ENCODE peak calls at places on chromosomes 2 and 18, in five cellular contexts. B is lower leg skin, U is PC-3, Q is lower lobe of right lung, Y is psoas muscle. D is an unnamed sample.

GRCh38 chr18:5970032-5970431 is 74.7 kb upstream of the TMEM200C start:
- DNase-seq in B (no peak), U (no peak), Q (no peak), Y (no peak), D (no peak)

GRCh38 chr2:227509824-227510619 is 38.1 kb downstream of the AGFG1 start:
- DNase-seq in B (no peak), U (peak), Q (no peak), Y (no peak), D (no peak)

GRCh38 chr2:163401481-163401880 is 334.3 kb downstream of the FIGN start:
- DNase-seq in B (peak), U (peak), Q (no peak), Y (peak), D (peak)

GRCh38 chr2:108449410-108450200 is 599 bp downstream of the GCC2 start:
- DNase-seq in B (no peak), U (peak), Q (no peak), Y (no peak), D (no peak)

GRCh38 chr2:96374211-96374951 is 38.8 kb downstream of the NCAPH start:
- DNase-seq in B (no peak), U (peak), Q (no peak), Y (no peak), D (no peak)

GRCh38 chr2:82641781-82642180 is 1817.3 kb downstream of the SUCLG1 start:
- DNase-seq in B (no peak), U (no peak), Q (no peak), Y (no peak), D (no peak)

GRCh38 chr18:35506024-35506712 is 8.4 kb upstream of the INO80C start:
- DNase-seq in B (no peak), U (no peak), Q (no peak), Y (no peak), D (no peak)

GRCh38 chr2:238908960-238909951 is 61.4 kb downstream of the TWIST2 start:
- DNase-seq in B (peak), U (no peak), Q (no peak), Y (peak), D (no peak)

GRCh38 chr2:241764272-241765241 is 12.1 kb upstream of the GAL3ST2 start:
- DNase-seq in B (no peak), U (no peak), Q (no peak), Y (no peak), D (no peak)

GRCh38 chr2:146239392-146240135 is 1605.3 kb upstream of the ACVR2A start:
- DNase-seq in B (no peak), U (no peak), Q (no peak), Y (no peak), D (peak)

GRCh38 chr2:19899853-19900525 is 1.8 kb downstream of the TTC32 start:
- DNase-seq in B (no peak), U (peak), Q (no peak), Y (no peak), D (no peak)

GRCh38 chr2:172962824-172963223 is 112.8 kb upstream of the MAP3K20 start:
- DNase-seq in B (no peak), U (peak), Q (no peak), Y (no peak), D (no peak)

GRCh38 chr2:159185401-159186130 is 100.9 kb downstream of the WDSUB1 start:
- DNase-seq in B (no peak), U (peak), Q (no peak), Y (no peak), D (no peak)

GRCh38 chr2:184463102-184463865 is 135.0 kb upstream of the ZNF804A start:
- DNase-seq in B (no peak), U (no peak), Q (no peak), Y (no peak), D (no peak)

GRCh38 chr2:238330391-238330790 is 10.1 kb downstream of the TRAF3IP1 start:
- DNase-seq in B (no peak), U (no peak), Q (no peak), Y (no peak), D (no peak)

GRCh38 chr2:205708231-205708631 is 25.9 kb downstream of the NRP2 start:
- DNase-seq in B (no peak), U (no peak), Q (no peak), Y (no peak), D (no peak)

GRCh38 chr2:176542456-176542855 is 273.2 kb downstream of the MTX2 start:
- DNase-seq in B (no peak), U (no peak), Q (no peak), Y (no peak), D (no peak)

GRCh38 chr2:159539701-159540100 is 76.6 kb downstream of the BAZ2B start:
- DNase-seq in B (no peak), U (no peak), Q (no peak), Y (no peak), D (no peak)

GRCh38 chr2:96962567-96963203 is 23.7 kb downstream of the FAM178B start:
- DNase-seq in B (no peak), U (no peak), Q (no peak), Y (no peak), D (no peak)

GRCh38 chr2:19140463-19141208 is 217.8 kb downstream of the OSR1 start:
- DNase-seq in B (no peak), U (peak), Q (peak), Y (no peak), D (peak)

GRCh38 chr2:150627526-150627925 is 140.1 kb upstream of the RND3 start:
- DNase-seq in B (no peak), U (no peak), Q (no peak), Y (no peak), D (no peak)

GRCh38 chr18:55515946-55516710 is 71.9 kb downstream of the TCF4 start:
- DNase-seq in B (no peak), U (peak), Q (no peak), Y (no peak), D (no peak)

GRCh38 chr2:169366066-169366465 is 3.7 kb upstream of the LRP2 start:
- DNase-seq in B (no peak), U (peak), Q (no peak), Y (no peak), D (no peak)

GRCh38 chr2:6835467-6835866 is 30.2 kb downstream of the CMPK2 start:
- DNase-seq in B (no peak), U (no peak), Q (no peak), Y (no peak), D (no peak)

GRCh38 chr2:27651056-27651455 is 12.4 kb downstream of the SUPT7L start:
- DNase-seq in B (no peak), U (no peak), Q (no peak), Y (no peak), D (no peak)

GRCh38 chr18:63141777-63142176 is 177.8 kb downstream of the BCL2 start:
- DNase-seq in B (no peak), U (no peak), Q (no peak), Y (no peak), D (no peak)

GRCh38 chr2:38106420-38107182 is 30.6 kb upstream of the CYP1B1 start:
- DNase-seq in B (no peak), U (peak), Q (no peak), Y (no peak), D (peak)

GRCh38 chr2:174778479-174778962 is 14.2 kb upstream of the CHRNA1 start:
- DNase-seq in B (peak), U (peak), Q (peak), Y (peak), D (peak)

GRCh38 chr2:36266536-36267121 is 88.9 kb upstream of the CRIM1 start:
- DNase-seq in B (no peak), U (no peak), Q (no peak), Y (no peak), D (no peak)

GRCh38 chr2:159045545-159046454 is 77.4 kb downstream of the TANC1 start:
- DNase-seq in B (no peak), U (peak), Q (no peak), Y (no peak), D (no peak)

GRCh38 chr2:229689307-229689839 is 25.0 kb downstream of the DNER start:
- DNase-seq in B (no peak), U (no peak), Q (no peak), Y (no peak), D (no peak)

GRCh38 chr2:44167311-44167907 is 1.3 kb upstream of the PPM1B start:
- DNase-seq in B (no peak), U (no peak), Q (no peak), Y (no peak), D (no peak)

DNA sequence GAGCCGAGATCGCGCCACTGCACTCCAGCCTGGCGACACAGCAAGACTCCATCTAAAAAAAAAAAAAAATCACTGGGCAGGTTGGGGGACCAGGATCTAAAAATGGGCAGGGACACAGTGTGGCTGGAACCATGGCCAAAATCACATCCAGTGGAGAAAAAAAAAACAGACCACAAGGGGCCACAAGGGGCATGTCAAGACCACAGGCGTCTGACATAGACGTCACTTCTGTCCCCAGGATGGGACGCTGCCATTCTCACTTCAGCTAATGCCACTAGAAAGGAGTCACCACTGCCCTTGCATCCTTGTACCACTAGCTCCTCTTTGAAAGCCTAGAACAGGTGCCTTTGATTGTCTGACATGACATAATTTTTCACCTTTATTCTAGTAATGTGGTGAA is 2.5 kb upstream of the POMC start:
- DNase-seq in B (no peak), U (no peak), Q (no peak), Y (no peak), D (no peak)
- TF ChIP-seq CTCF in B (no peak), U (no peak), Q (no peak), Y (no peak), D (no peak)

GRCh38 chr2:224931956-224932355 is 110.3 kb downstream of the DOCK10 start:
- DNase-seq in B (no peak), U (no peak), Q (no peak), Y (no peak), D (no peak)
- H3K4me3 ChIP-seq in B (no peak), U (no peak), Q (no peak), Y (no peak), D (no peak)

DNA sequence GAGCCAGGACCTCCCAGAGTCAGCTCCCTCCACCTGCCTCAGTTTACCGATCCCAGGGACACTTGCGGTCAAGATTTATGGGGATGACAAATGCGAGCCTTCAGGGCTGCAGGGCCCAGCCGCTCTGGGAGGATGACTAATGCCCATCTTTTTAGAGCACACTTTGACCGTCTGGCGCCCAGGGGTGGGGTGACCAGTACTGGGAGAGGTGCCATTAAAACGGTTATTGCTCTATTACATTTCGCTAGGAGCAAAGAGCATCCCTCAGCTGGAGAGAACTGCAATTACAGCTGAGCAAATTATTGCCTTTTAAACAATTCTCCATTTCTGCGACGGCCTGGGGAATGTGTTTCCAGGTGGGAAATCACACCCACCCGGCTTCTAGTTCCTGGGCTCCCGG is 42.6 kb upstream of the HPCAL1 start:
- DNase-seq in B (no peak), U (peak), Q (peak), Y (no peak), D (no peak)
- TF ChIP-seq CTCF in B (no peak), U (peak), Q (no peak), Y (no peak), D (no peak)

GRCh38 chr18:67417864-67418523 is 98.5 kb downstream of the DSEL start:
- DNase-seq in B (no peak), U (peak), Q (no peak), Y (no peak), D (no peak)
- H3K4me3 ChIP-seq in B (no peak), U (peak), Q (peak), Y (no peak), D (peak)

GRCh38 chr2:111923271-111923670 is 24.9 kb downstream of the MERTK start:
- DNase-seq in B (no peak), U (no peak), Q (no peak), Y (no peak), D (no peak)

GRCh38 chr2:111924617-111925107 is 26.3 kb downstream of the MERTK start:
- DNase-seq in B (no peak), U (peak), Q (no peak), Y (no peak), D (no peak)

GRCh38 chr2:111918383-111918806 is 20.0 kb downstream of the MERTK start:
- DNase-seq in B (no peak), U (peak), Q (no peak), Y (no peak), D (peak)

GRCh38 chr2:111919794-111920608 is 21.6 kb downstream of the MERTK start:
- DNase-seq in B (no peak), U (peak), Q (peak), Y (peak), D (no peak)

GRCh38 chr2:111919362-111919761 is 21.0 kb downstream of the MERTK start:
- DNase-seq in B (no peak), U (no peak), Q (no peak), Y (no peak), D (no peak)
- TF ChIP-seq CTCF in B (no peak), U (peak), Q (no peak), Y (no peak), D (peak)

GRCh38 chr2:144628566-144628965 is 108.6 kb upstream of the ZEB2 start:
- DNase-seq in B (no peak), U (peak), Q (no peak), Y (no peak), D (no peak)

GRCh38 chr2:144625216-144626010 is 105.5 kb upstream of the ZEB2 start:
- DNase-seq in B (peak), U (peak), Q (no peak), Y (no peak), D (no peak)

GRCh38 chr2:144629937-144630336 is 110.0 kb upstream of the ZEB2 start:
- DNase-seq in B (no peak), U (no peak), Q (no peak), Y (no peak), D (no peak)

DNA sequence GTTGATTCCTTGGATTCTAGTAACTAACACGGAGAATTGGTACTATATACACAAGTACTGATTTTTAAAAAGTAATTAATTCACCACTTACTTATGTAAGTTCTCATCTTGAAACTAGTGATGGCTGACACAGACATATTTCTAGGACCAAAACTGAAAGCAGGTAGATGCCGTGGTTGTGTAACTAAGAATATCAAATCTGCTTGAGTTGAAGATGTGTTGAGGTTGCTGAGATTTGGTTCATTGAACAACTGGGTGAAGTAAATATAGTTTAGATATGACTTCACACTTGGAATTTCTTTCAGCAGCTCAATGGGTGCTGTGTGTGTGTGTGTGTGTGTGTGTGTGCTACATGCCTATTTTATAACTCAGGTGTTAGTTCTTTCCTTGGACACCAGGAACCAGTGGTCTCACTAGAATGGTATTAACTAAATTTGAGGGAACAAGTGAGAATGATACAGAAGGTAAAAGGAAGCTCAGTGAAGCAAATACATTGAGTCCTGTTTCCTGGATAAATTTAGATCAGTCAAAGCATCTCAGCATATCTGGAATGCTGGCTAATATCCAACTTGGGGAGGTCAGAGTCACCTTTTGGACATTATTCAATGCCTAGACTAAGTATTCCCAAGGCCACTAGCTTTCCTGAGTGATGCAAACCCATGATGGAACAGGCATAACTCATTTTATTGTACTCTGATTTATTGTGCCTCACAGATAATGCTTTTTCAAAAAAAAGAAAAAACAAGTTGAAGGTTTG is 110.7 kb upstream of the ZEB2 start:
- DNase-seq in B (no peak), U (peak), Q (no peak), Y (no peak), D (no peak)
- H3K4me3 ChIP-seq in B (no peak), U (no peak), Q (no peak), Y (no peak), D (no peak)

GRCh38 chr18:46158498-46158897 is 54.3 kb downstream of the HAUS1 start:
- DNase-seq in B (peak), U (peak), Q (no peak), Y (no peak), D (no peak)
- TF ChIP-seq CTCF in B (no peak), U (no peak), Q (no peak), Y (no peak), D (no peak)

D was measured in BJ.